ENCODE peak calls at places on chromosomes 12 and 14, in seven cellular contexts. K is heart right ventricle; Q is right lobe of liver; T is tibial nerve; W is HAP-1; E is small intestine; V is CD8-positive, alpha-beta memory T cell. Z is an unnamed sample. For H3K36me3, the result is how much of the 10 kb centered on the place peaks cover.

GRCh38 chr12:79534029-79534867 is 156.5 kb downstream of the PAWR start:
- DNase-seq in K (no peak), Q (no peak), T (no peak), W (no peak), E (no peak), V (no peak), Z (peak)

GRCh38 chr12:91804533-91804932 is 341.1 kb downstream of the BTG1 start:
- DNase-seq in K (no peak), Q (no peak), T (no peak), W (no peak), E (no peak), V (no peak), Z (no peak)

GRCh38 chr12:107058190-107058589 is 35.2 kb downstream of the CRY1 start:
- DNase-seq in K (no peak), Q (no peak), T (no peak), W (no peak), E (peak), V (no peak), Z (peak)

GRCh38 chr14:53055003-53055402 is 98.1 kb downstream of the DDHD1 start:
- DNase-seq in K (no peak), Q (no peak), T (no peak), W (peak), E (peak), V (peak), Z (peak)

GRCh38 chr14:20412876-20413784 is at the start of gene TEP1:
- DNase-seq in K (peak), Q (peak), T (peak), W (peak), E (peak), V (peak), Z (peak)

GRCh38 chr12:118310320-118310719 is 62.4 kb downstream of the TAOK3 start:
- DNase-seq in K (no peak), Q (no peak), T (no peak), W (no peak), E (no peak), V (no peak), Z (no peak)

GRCh38 chr12:55728932-55729591 is at the start of gene CD63:
- DNase-seq in K (peak), Q (peak), T (peak), W (peak), E (peak), V (peak), Z (peak)

GRCh38 chr12:48994224-48995060 is 4.7 kb downstream of the DDN start:
- DNase-seq in K (no peak), Q (no peak), T (no peak), W (no peak), E (no peak), V (no peak), Z (no peak)

GRCh38 chr12:55671746-55672145 is 35.1 kb downstream of the OR10P1 start:
- DNase-seq in K (no peak), Q (peak), T (no peak), W (no peak), E (peak), V (no peak), Z (no peak)

GRCh38 chr14:80425686-80426085 is 214.4 kb upstream of the DIO2 start:
- DNase-seq in K (no peak), Q (no peak), T (no peak), W (no peak), E (no peak), V (no peak), Z (peak)

GRCh38 chr14:74936151-74936550 is 13.1 kb upstream of the RPS6KL1 start:
- DNase-seq in K (no peak), Q (no peak), T (no peak), W (no peak), E (no peak), V (no peak), Z (no peak)

GRCh38 chr14:105908481-105908911 is 382.1 kb downstream of the TMEM121 start:
- DNase-seq in K (no peak), Q (no peak), T (no peak), W (no peak), E (no peak), V (no peak), Z (no peak)

GRCh38 chr12:124913474-124914391 is 717 bp downstream of the UBC start:
- DNase-seq in K (peak), Q (peak), T (peak), W (peak), E (peak), V (peak), Z (peak)

GRCh38 chr12:53101266-53101665 is 2.0 kb upstream of the SOAT2 start:
- DNase-seq in K (no peak), Q (no peak), T (no peak), W (no peak), E (no peak), V (no peak), Z (no peak)

GRCh38 chr12:119700078-119700477 is 32.1 kb downstream of the PRKAB1 start:
- DNase-seq in K (no peak), Q (no peak), T (no peak), W (no peak), E (no peak), V (no peak), Z (no peak)

GRCh38 chr14:85533821-85534271 is 3.9 kb downstream of the FLRT2 start:
- DNase-seq in K (no peak), Q (no peak), T (no peak), W (no peak), E (no peak), V (no peak), Z (peak)

DNA sequence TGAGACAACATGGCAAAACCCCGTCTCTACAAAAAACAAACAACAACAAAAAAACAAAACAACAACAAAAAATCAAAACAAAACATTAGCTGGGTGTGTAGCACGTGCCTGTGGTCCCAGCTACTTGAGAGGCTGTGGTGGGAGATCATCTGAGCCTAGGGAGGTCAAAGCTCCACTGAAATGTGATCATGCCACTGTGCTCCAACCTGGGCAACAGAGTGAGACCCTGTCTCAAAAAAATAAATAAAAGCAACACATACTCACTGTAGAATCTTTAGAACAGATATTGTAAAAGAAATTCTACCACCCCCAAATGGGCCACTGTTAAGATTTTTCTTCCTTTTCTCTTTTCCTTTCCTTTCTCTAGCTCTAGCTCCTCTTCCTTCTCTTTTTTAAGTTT is 26.3 kb downstream of the SLC38A1 start:
- DNase-seq in K (no peak), Q (no peak), T (no peak), W (no peak), E (no peak), V (no peak), Z (no peak)
- H3K36me3 ChIP-seq in K (under half), Q (under half), T (under half), W (half or more), E (under half), V (under half), Z (under half)

DNA sequence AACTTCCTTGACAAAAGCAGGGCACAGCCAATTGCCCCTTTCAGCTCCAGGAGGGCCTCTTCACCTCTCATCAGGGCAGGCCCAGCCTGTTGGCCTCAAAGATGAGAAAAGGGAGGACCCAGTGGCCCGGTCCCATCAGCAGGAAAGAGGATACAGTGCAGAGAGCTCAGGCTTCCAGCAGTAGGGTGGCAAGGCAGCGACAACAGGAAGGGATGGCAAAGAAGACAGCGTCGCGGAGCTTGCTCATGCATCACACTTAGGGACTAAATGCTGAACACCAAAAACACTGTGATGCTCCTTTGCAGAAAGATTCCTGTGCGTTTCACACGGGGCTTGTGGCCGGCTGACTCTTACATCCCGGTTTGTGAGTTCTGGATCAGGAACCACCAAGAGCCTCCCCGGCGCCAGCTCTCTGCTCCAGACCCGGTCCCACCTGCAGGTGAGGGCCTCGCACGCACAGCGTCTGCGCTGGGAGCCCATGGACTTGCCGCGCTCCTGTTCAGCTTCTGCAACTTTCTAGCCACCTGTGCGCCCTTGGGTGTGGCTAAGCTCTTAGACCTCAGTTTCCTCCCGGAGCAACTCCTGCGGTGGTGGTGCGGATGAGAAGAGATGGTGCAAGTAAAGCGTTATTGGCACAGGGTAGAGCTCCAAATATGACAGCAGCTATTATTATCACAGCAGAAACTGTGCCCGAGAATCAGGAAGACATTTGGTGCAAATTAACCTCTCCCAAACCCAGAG is 15.3 kb upstream of the BCL7A start:
- DNase-seq in K (no peak), Q (no peak), T (no peak), W (no peak), E (no peak), V (no peak), Z (no peak)
- H3K4me3 ChIP-seq in K (no peak), Q (no peak), T (no peak), W (no peak), E (no peak), V (peak), Z (no peak)

DNA sequence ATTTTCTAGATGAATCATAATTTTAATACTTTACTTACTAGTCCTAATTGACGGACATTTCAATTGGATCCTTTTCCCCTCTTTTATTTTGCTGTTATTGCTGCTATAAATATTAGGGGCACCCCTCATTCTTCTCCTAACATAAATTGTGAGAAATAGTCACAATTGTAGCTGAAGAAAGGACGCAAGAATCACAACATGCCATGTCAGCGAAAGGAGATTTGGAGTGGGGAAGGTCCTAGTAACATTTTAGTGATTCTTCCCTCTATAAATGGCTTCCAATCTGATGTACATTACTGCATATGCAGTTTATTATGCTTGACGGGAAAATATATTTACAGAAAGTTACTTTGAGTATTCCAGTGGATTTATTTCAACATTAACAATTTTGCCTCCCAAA is 7.7 kb upstream of the PLEKHH1 start:
- DNase-seq in K (no peak), Q (no peak), T (no peak), W (no peak), E (no peak), V (no peak), Z (no peak)
- H3K36me3 ChIP-seq in K (under half), Q (under half), T (under half), W (under half), E (under half), V (under half), Z (under half)

GRCh38 chr12:76023069-76023690 is 8.4 kb downstream of the PHLDA1 start:
- DNase-seq in K (no peak), Q (no peak), T (no peak), W (no peak), E (no peak), V (no peak), Z (no peak)

GRCh38 chr12:76018672-76019071 is 12.9 kb downstream of the PHLDA1 start:
- DNase-seq in K (no peak), Q (no peak), T (no peak), W (no peak), E (no peak), V (no peak), Z (no peak)

GRCh38 chr12:76020281-76020680 is 11.3 kb downstream of the PHLDA1 start:
- DNase-seq in K (no peak), Q (no peak), T (no peak), W (no peak), E (peak), V (peak), Z (no peak)

GRCh38 chr12:76018111-76018510 is 13.5 kb downstream of the PHLDA1 start:
- DNase-seq in K (no peak), Q (no peak), T (no peak), W (no peak), E (no peak), V (no peak), Z (peak)

GRCh38 chr12:76020731-76021672 is 10.6 kb downstream of the PHLDA1 start:
- DNase-seq in K (no peak), Q (no peak), T (no peak), W (no peak), E (peak), V (peak), Z (peak)
- H3K4me3 ChIP-seq in K (no peak), Q (no peak), T (no peak), W (no peak), E (no peak), V (peak), Z (no peak)

GRCh38 chr14:73757381-73757780 is 43.2 kb upstream of the PNMA1 start:
- DNase-seq in K (no peak), Q (no peak), T (no peak), W (no peak), E (no peak), V (no peak), Z (no peak)

GRCh38 chr14:73753043-73753886 is 39.1 kb upstream of the PNMA1 start:
- DNase-seq in K (no peak), Q (peak), T (no peak), W (no peak), E (peak), V (peak), Z (peak)

GRCh38 chr14:73754911-73755360 is 40.8 kb upstream of the PNMA1 start:
- DNase-seq in K (peak), Q (peak), T (no peak), W (no peak), E (no peak), V (no peak), Z (peak)

GRCh38 chr14:73753887-73754880 is 40.0 kb upstream of the PNMA1 start:
- DNase-seq in K (no peak), Q (peak), T (no peak), W (no peak), E (peak), V (no peak), Z (peak)

GRCh38 chr14:73755434-73756014 is 41.3 kb upstream of the PNMA1 start:
- DNase-seq in K (no peak), Q (no peak), T (no peak), W (no peak), E (peak), V (no peak), Z (no peak)
- H3K36me3 ChIP-seq in K (under half), Q (under half), T (under half), W (under half), E (under half), V (under half), Z (under half)

GRCh38 chr12:66244446-66244845 is 55.4 kb downstream of the IRAK3 start:
- DNase-seq in K (no peak), Q (no peak), T (no peak), W (no peak), E (no peak), V (no peak), Z (no peak)
- H3K4me3 ChIP-seq in K (no peak), Q (no peak), T (no peak), W (no peak), E (no peak), V (no peak), Z (no peak)

GRCh38 chr12:24584032-24584675 is 364.7 kb downstream of the BCAT1 start:
- DNase-seq in K (no peak), Q (no peak), T (no peak), W (no peak), E (no peak), V (no peak), Z (no peak)

GRCh38 chr12:24592048-24592447 is 356.9 kb downstream of the BCAT1 start:
- DNase-seq in K (no peak), Q (no peak), T (no peak), W (no peak), E (no peak), V (no peak), Z (no peak)

GRCh38 chr12:24582954-24583601 is 365.8 kb downstream of the BCAT1 start:
- DNase-seq in K (no peak), Q (no peak), T (no peak), W (no peak), E (no peak), V (no peak), Z (no peak)

GRCh38 chr12:24591079-24591626 is 357.7 kb downstream of the BCAT1 start:
- DNase-seq in K (no peak), Q (no peak), T (no peak), W (peak), E (no peak), V (no peak), Z (no peak)

DNA sequence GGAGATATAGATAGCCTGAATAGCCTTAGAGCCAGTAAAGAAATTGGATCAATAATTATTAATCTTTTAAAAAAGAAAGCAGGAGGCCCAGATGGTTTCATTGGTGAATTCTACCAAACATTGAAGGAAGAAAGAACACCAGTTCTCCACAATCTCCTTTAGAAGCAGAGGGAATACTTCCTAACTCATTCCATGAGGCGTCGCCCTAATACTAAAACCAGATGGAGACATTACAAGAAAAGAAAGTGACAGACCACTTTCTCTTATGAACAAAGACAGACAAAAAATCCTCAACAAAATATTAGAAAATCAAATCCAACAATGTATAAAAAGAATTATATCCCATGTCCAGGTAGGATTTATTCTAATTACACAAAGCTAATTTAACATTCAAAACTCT is 362.6 kb downstream of the BCAT1 start:
- DNase-seq in K (no peak), Q (no peak), T (no peak), W (no peak), E (no peak), V (no peak), Z (no peak)
- H3K36me3 ChIP-seq in K (under half), Q (under half), T (under half), W (under half), E (under half), V (under half), Z (under half)

DNA sequence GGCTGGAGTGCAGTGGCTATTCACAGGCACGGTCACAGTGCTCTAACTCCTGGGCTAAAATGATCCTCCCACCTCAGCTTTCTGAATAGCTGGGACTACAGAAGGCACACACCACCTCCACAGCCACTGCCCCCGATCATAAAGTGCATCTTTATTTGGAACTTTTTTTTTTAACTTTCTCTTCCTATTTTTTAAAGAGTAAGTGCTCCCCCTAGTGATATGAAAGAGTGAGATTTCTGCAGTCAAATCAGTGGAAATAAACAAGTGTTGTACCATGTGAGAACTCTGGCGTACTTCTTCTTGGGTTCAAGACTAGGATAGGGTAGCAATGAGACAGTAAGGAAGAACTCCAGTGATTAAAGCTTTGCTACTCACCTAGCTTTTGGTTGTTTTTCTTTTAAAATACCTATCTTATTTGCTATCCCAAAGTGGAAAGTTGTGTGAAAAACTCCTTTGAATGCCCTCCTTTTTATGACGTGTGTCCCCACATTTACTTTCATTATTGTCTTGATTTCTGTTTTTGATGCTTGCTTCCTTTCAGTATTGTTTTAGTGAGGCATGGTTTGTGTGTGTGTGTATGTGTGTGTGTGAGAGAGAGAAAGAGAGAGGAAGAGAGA is 6.6 kb downstream of the PPP4R4 start:
- DNase-seq in K (no peak), Q (no peak), T (no peak), W (peak), E (peak), V (peak), Z (peak)
- H3K4me3 ChIP-seq in K (peak), Q (no peak), T (peak), W (no peak), E (no peak), V (no peak), Z (no peak)

DNA sequence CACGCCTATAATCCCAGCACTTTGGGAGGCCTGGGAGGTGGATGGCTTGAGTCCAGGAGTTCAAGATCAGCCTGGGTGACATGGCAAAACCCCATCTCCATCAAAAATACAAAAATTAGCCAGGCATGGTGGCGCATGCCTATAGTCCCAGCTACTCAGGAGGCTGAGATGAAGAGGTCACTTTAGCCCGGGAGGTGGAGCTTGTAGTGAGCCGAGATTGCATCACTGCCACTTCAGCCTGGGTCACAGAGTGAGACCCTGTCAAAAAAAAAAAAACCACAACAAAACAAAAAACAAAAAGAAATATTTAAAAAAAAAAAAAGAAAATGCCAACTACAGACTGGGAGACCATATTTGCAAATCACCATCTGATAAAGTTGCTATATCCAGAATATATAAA is 17.5 kb downstream of the WDR89 start:
- DNase-seq in K (no peak), Q (no peak), T (no peak), W (no peak), E (no peak), V (no peak), Z (no peak)
- H3K36me3 ChIP-seq in K (under half), Q (under half), T (under half), W (under half), E (under half), V (under half), Z (under half)

Z was measured in cardiac muscle cell.